ENCODE peak calls at places on chromosomes 12 and 14, in four cellular contexts. D is adipocyte, S is transverse colon, R is tibial artery. T is an unnamed sample. For H3K36me3, the result is how much of the 10 kb centered on the place peaks cover.

GRCh38 chr12:5396541-5396940 is 35.4 kb upstream of the NTF3 start:
- DNase-seq in R (no peak), D (no peak), S (no peak), T (no peak)

GRCh38 chr14:31592619-31593018 is 31.4 kb downstream of the NUBPL start:
- DNase-seq in R (no peak), S (no peak), D (peak), T (no peak)

GRCh38 chr12:121894633-121895032 is 6.0 kb downstream of the PSMD9 start:
- DNase-seq in S (no peak), D (peak), R (no peak), T (no peak)

GRCh38 chr12:61138381-61138759 is 1121.8 kb upstream of the USP15 start:
- DNase-seq in D (no peak), S (no peak), R (no peak), T (no peak)

GRCh38 chr12:67826148-67826547 is 163.1 kb upstream of the IFNG-AS1 start:
- DNase-seq in S (no peak), D (no peak), R (no peak), T (no peak)

GRCh38 chr12:82804601-82805000 is 117.9 kb downstream of the TMTC2 start:
- DNase-seq in S (no peak), R (no peak), D (no peak), T (no peak)

GRCh38 chr12:86367137-86367536 is 110.9 kb upstream of the MGAT4C start:
- DNase-seq in S (no peak), D (no peak), R (no peak), T (no peak)

GRCh38 chr12:124036117-124037109 is 63.4 kb downstream of the ZNF664 start:
- DNase-seq in S (peak), R (no peak), D (peak), T (peak)

GRCh38 chr12:21526053-21526452 is at the start of gene SPX:
- DNase-seq in S (no peak), R (no peak), D (no peak), T (no peak)

GRCh38 chr12:123942277-123942653 is 30.4 kb downstream of the CCDC92 start:
- DNase-seq in D (peak), S (no peak), R (no peak), T (no peak)

GRCh38 chr12:101414533-101415119 is 7.1 kb upstream of the ARL1 start:
- DNase-seq in D (peak), R (no peak), S (peak), T (peak)

GRCh38 chr12:95623554-95624170 is 72.4 kb upstream of the USP44 start:
- DNase-seq in S (peak), D (peak), R (peak), T (no peak)

GRCh38 chr12:110957652-110958051 is 37.3 kb upstream of the MYL2 start:
- DNase-seq in S (no peak), D (no peak), R (no peak), T (no peak)

GRCh38 chr14:74551431-74551830 is 57.9 kb downstream of the ISCA2 start:
- DNase-seq in R (no peak), D (no peak), S (no peak), T (no peak)

GRCh38 chr14:64095620-64096019 is 198.6 kb downstream of the ESR2 start:
- DNase-seq in S (no peak), R (no peak), D (peak), T (no peak)

GRCh38 chr12:10612954-10613333 is 465 bp downstream of the MAGOHB start:
- DNase-seq in D (no peak), R (no peak), S (no peak), T (no peak)

GRCh38 chr12:101181776-101182175 is 28.3 kb downstream of the SLC5A8 start:
- DNase-seq in D (no peak), S (no peak), R (no peak), T (no peak)

GRCh38 chr12:94954029-94954685 is 49.3 kb downstream of the NDUFA12 start:
- DNase-seq in S (peak), R (no peak), D (peak), T (no peak)

GRCh38 chr14:92542766-92543554 is 29.4 kb downstream of the RIN3 start:
- DNase-seq in R (no peak), D (no peak), S (no peak), T (no peak)

GRCh38 chr12:57072661-57073060 is 5.9 kb downstream of the NEMP1 start:
- DNase-seq in S (no peak), R (no peak), D (peak), T (no peak)

GRCh38 chr12:460301-461230 is 827 bp downstream of the B4GALNT3 start:
- DNase-seq in S (peak), D (peak), R (peak), T (peak)

GRCh38 chr12:81758421-81759214 is 532 bp downstream of the PPFIA2 start:
- DNase-seq in R (peak), D (peak), S (no peak), T (no peak)

GRCh38 chr14:37051153-37051552 is 121.3 kb downstream of the SLC25A21 start:
- DNase-seq in D (no peak), R (no peak), S (no peak), T (no peak)

GRCh38 chr12:12891646-12892355 is 439 bp downstream of the GPRC5A start:
- DNase-seq in R (no peak), S (no peak), D (no peak), T (no peak)

GRCh38 chr12:103657331-103657730 is 70.3 kb downstream of the STAB2 start:
- DNase-seq in R (no peak), D (peak), S (no peak), T (no peak)

GRCh38 chr12:122140467-122141257 is 33.4 kb downstream of the IL31 start:
- DNase-seq in D (no peak), R (no peak), S (no peak), T (no peak)

GRCh38 chr14:34684578-34684977 is 29.8 kb downstream of the CFL2 start:
- DNase-seq in R (no peak), D (no peak), S (no peak), T (no peak)

GRCh38 chr12:9869307-9870161 is at the start of gene CLEC2B:
- DNase-seq in S (no peak), D (peak), R (no peak), T (peak)

GRCh38 chr12:10889226-10889625 is 5.2 kb upstream of the PRH1 start:
- DNase-seq in D (no peak), S (no peak), R (no peak), T (no peak)

GRCh38 chr14:37078131-37078530 is 94.3 kb downstream of the SLC25A21 start:
- DNase-seq in D (no peak), S (no peak), R (no peak), T (no peak)

GRCh38 chr12:71090971-71091370 is 66.8 kb downstream of the TSPAN8 start:
- DNase-seq in S (no peak), R (no peak), D (no peak), T (no peak)

GRCh38 chr12:47989666-47990065 is 14.6 kb downstream of the COL2A1 start:
- DNase-seq in S (no peak), D (no peak), R (peak), T (no peak)
- H3K36me3 ChIP-seq in S (under half), D (under half), R (under half), T (under half)

GRCh38 chr12:112243255-112243965 is 118.0 kb downstream of the TRAFD1 start:
- DNase-seq in D (no peak), R (no peak), S (no peak), T (no peak)
- H3K36me3 ChIP-seq in D (under half), R (half or more), S (under half), T (half or more)

GRCh38 chr12:66144796-66145754 is 14.5 kb upstream of the LLPH start:
- DNase-seq in D (peak), R (no peak), S (peak), T (no peak)
- H3K36me3 ChIP-seq in D (half or more), R (under half), S (under half), T (half or more)

DNA sequence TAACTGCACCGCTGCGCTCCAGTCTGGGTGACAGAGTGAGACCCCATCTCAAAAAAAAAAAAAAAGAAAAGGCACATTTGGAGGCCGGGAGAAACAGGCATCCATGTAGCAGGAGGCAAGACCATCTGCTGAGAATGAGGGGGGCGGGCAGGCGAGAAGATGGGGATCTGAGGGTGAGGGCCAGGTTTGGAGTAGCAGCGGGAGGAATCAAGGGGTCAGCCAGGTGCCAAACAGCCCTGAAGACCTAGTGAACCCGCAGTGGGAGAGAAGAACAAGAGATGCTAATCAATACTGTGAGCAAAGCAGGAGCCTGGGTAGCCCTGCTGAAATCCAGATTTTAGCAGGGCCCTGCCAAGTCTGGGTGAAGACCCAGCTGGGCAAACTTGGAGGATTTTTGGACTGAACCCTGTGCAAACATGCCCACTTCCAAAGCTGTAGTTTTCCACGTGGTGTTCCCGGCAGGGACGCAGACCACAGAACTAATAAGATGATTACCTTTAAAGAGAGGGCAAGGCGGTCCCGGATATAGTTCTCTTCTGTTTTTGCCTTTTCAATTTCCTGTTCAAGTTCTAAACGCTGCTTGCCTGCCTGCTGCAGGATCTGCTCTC is 61.0 kb downstream of the NIN start:
- DNase-seq in D (no peak), R (peak), S (no peak), T (no peak)
- H3K36me3 ChIP-seq in D (under half), R (under half), S (under half), T (half or more)

DNA sequence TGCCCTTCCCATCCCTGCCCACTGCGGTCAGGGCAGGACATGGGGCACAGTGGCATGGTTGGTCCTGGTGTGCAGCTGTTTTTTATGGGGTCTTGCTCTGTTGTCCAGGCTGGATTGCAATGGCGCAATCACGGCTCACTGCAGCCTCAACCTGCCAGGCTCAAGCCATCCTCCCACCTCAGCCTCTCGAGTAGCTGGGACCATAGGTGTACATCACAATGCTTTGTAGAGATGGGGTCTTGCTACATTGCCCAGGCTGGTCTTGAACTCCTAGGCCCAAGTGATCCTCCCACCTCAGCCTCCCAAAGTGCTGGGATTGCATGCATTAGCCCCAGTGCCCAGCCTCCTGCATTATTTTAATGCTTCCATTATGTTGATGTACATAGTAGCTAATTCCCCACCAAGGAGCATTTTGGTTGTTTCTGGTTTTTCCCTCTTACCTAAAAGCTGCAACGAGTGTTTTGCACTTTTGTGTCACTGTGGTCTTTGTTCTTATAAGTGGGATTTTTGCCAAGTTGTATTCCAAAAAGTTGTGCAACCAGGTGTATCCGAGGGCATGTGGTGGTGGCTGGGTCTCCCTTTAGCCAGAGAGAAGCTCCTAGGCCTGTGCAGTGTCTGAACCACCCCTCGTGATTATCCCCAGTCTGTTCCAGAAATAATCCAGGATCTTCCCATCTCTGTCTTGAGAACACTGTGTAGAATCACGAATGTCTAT is 10.3 kb downstream of the TCHP start:
- DNase-seq in D (no peak), S (no peak), R (no peak), T (no peak)
- H3K36me3 ChIP-seq in D (half or more), S (under half), R (half or more), T (half or more)

GRCh38 chr14:75657331-75657730 is 3.3 kb downstream of the ERG28 start:
- DNase-seq in S (no peak), R (no peak), D (no peak), T (no peak)

GRCh38 chr14:75654127-75654732 is 6.4 kb downstream of the ERG28 start:
- DNase-seq in S (peak), D (peak), R (peak), T (peak)

GRCh38 chr14:75658957-75659356 is 1.7 kb downstream of the ERG28 start:
- DNase-seq in R (no peak), S (no peak), D (no peak), T (no peak)

GRCh38 chr14:75653563-75653962 is 7.1 kb downstream of the ERG28 start:
- DNase-seq in R (no peak), D (no peak), S (no peak), T (no peak)

DNA sequence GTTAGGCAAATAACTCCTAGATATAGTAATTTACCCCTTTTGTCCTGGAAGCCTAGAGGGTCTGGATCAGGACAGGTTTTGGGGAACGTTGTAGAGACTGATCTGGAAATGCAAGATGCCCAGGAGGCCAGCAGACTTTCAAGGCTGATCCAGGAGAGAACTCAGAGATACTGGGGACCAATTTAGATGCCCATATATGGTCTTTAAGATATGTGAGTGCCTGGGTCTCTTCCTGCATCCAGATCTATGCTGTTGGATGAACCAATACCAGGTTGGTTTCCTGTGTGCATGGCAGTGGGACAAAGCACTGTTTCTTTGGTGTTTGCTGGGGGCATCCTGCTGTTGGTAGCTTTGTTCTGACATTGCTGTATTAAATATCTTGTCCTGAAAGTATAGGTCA is 5.4 kb downstream of the ERG28 start:
- DNase-seq in S (no peak), D (no peak), R (no peak), T (no peak)
- H3K36me3 ChIP-seq in S (under half), D (half or more), R (under half), T (under half)

DNA sequence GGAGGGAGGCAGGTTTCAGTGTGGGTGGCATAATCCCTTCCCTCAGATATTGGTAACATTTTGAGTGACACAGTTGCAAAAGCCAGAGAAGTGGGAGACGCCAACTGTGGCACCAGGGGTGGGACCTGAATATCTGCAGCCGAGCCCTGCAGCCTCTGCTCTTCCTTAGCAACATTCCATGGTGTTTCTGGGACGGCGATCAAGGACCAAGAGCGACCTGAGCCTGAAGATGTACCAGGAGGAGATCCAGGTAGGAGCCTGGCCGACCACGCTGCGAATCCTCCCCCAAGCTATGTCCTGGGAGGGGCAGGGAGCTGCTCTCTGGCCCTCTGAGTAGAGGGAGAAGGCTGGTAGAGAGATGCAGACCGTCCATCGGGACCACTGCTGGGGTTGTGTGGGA is 41.8 kb downstream of the SLC8B1 start:
- DNase-seq in R (no peak), S (no peak), D (no peak), T (no peak)
- H3K36me3 ChIP-seq in R (half or more), S (under half), D (under half), T (under half)

GRCh38 chr12:46208370-46208769 is 60.5 kb downstream of the SLC38A1 start:
- DNase-seq in S (no peak), R (no peak), D (no peak), T (no peak)
- H3K36me3 ChIP-seq in S (under half), R (under half), D (under half), T (half or more)

DNA sequence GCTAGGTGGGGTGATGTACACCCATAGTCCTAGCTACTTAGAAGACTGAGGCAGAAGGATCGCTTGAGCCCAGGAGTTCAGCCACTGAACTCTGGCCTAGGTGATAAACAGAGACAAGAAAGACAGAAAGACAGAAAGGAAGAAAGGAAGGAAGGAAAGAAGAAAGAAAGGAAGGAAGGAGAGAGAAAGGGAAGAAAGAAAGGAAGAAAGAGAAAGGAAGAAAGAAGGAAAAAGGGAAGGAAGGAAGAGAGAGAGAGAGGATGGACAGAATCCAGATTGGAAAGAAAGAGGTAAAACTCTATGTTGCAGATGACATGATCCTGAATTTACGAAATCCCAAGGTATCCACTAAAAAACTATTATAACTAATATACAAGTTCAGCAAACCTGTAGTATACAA is 8.2 kb downstream of the INTS13 start:
- DNase-seq in D (no peak), S (no peak), R (no peak), T (no peak)
- H3K36me3 ChIP-seq in D (half or more), S (under half), R (under half), T (under half)

T was measured in CD4-positive, CD25-positive, alpha-beta regulatory T cell.